ENCODE peak calls at places on chromosomes 12 and 14, in four cellular contexts. T, N, R and F are unnamed samples.

GRCh38 chr14:97408937-97409860 is 612.0 kb downstream of the VRK1 start:
- DNase-seq in N (no peak), T (no peak), R (no peak), F (no peak)

GRCh38 chr12:18422849-18423248 is 161.5 kb downstream of the PIK3C2G start:
- DNase-seq in N (no peak), R (peak), T (no peak), F (no peak)

GRCh38 chr14:77139540-77140342 is 1.9 kb downstream of the ZDHHC22 start:
- DNase-seq in R (no peak), N (peak), T (peak), F (peak)

GRCh38 chr14:72013606-72014129 is 81.4 kb downstream of the RGS6 start:
- DNase-seq in T (no peak), N (no peak), R (no peak), F (no peak)

GRCh38 chr12:103698752-103699540 is 111.9 kb downstream of the STAB2 start:
- DNase-seq in T (no peak), R (peak), N (no peak), F (no peak)

GRCh38 chr14:103540816-103541493 is 12.0 kb downstream of the TRMT61A start:
- DNase-seq in N (no peak), T (no peak), R (no peak), F (no peak)

GRCh38 chr12:62689042-62689839 is 222.6 kb downstream of the MON2 start:
- DNase-seq in R (peak), T (no peak), N (no peak), F (no peak)

GRCh38 chr12:26369588-26369987 is 174.2 kb downstream of the SSPN start:
- DNase-seq in N (peak), T (no peak), R (peak), F (peak)

GRCh38 chr14:91997492-91997891 is 42.4 kb downstream of the TRIP11 start:
- DNase-seq in T (no peak), N (no peak), R (peak), F (no peak)

GRCh38 chr14:93137864-93138263 is 22.1 kb upstream of the ITPK1 start:
- DNase-seq in R (no peak), N (peak), T (peak), F (peak)

GRCh38 chr14:95289323-95290010 is 30.2 kb downstream of the CLMN start:
- DNase-seq in N (no peak), T (no peak), R (no peak), F (no peak)

GRCh38 chr12:105761075-105761474 is 377.7 kb downstream of the NUAK1 start:
- DNase-seq in R (peak), N (no peak), T (no peak), F (no peak)

GRCh38 chr12:78192979-78193378 is 362.3 kb downstream of the NAV3 start:
- DNase-seq in N (no peak), T (no peak), R (peak), F (no peak)

GRCh38 chr14:106201376-106201775 is 675.0 kb downstream of the TMEM121 start:
- DNase-seq in T (no peak), N (no peak), R (no peak), F (no peak)

GRCh38 chr12:55972906-55973597 is 826 bp upstream of the RAB5B start:
- DNase-seq in T (no peak), N (no peak), R (peak), F (no peak)

GRCh38 chr12:115232455-115233156 is 548.6 kb upstream of the TBX3 start:
- DNase-seq in R (peak), N (no peak), T (no peak), F (no peak)

GRCh38 chr12:18394742-18395141 is 133.4 kb downstream of the PIK3C2G start:
- DNase-seq in T (no peak), N (no peak), R (no peak), F (no peak)

GRCh38 chr14:43651896-43652295 is 855.2 kb downstream of the FSCB start:
- DNase-seq in T (no peak), R (no peak), N (no peak), F (no peak)

GRCh38 chr12:31736472-31736871 is 7.7 kb upstream of the AMN1 start:
- DNase-seq in T (no peak), R (peak), N (no peak), F (no peak)

GRCh38 chr14:30620178-30620577 is 1.9 kb upstream of the SCFD1 start:
- DNase-seq in N (no peak), R (peak), T (no peak), F (no peak)

GRCh38 chr14:105930572-105930971 is 404.2 kb downstream of the TMEM121 start:
- DNase-seq in N (no peak), T (no peak), R (no peak), F (no peak)

GRCh38 chr12:88726806-88727722 is 146.8 kb upstream of the KITLG start:
- DNase-seq in N (no peak), R (peak), T (no peak), F (no peak)

GRCh38 chr14:76256545-76256944 is 104.8 kb downstream of the GPATCH2L start:
- DNase-seq in R (no peak), T (no peak), N (no peak), F (no peak)

GRCh38 chr12:55830601-55831406 is 1.4 kb upstream of the DNAJC14 start:
- DNase-seq in N (peak), R (peak), T (peak), F (peak)

GRCh38 chr14:75911883-75912282 is 69.9 kb downstream of the TGFB3 start:
- DNase-seq in T (no peak), N (peak), R (peak), F (peak)

GRCh38 chr14:89214221-89214965 is 202.6 kb downstream of the FOXN3 start:
- DNase-seq in N (peak), T (peak), R (no peak), F (peak)

GRCh38 chr12:109727039-109727723 is 13.6 kb downstream of the FAM222A start:
- DNase-seq in T (peak), R (no peak), N (peak), F (no peak)

GRCh38 chr12:19480459-19480858 is 41.2 kb downstream of the AEBP2 start:
- DNase-seq in R (no peak), T (no peak), N (no peak), F (no peak)

GRCh38 chr12:13097526-13097925 is 5.9 kb downstream of the GSG1 start:
- DNase-seq in R (no peak), T (no peak), N (no peak), F (no peak)

GRCh38 chr14:67240168-67240932 is 885 bp upstream of the PALS1 start:
- DNase-seq in T (peak), R (no peak), N (peak), F (peak)

GRCh38 chr14:100867631-100868315 is 35.7 kb downstream of the RTL1 start:
- DNase-seq in T (no peak), N (no peak), R (no peak), F (no peak)

GRCh38 chr12:308511-308910 is 45.9 kb upstream of the SLC6A13 start:
- DNase-seq in R (no peak), N (no peak), T (no peak), F (no peak)

GRCh38 chr12:6072302-6072752 is 52.1 kb downstream of the VWF start:
- DNase-seq in T (peak), N (no peak), R (peak), F (no peak)

GRCh38 chr12:109085590-109085989 is 7.7 kb downstream of the ALKBH2 start:
- DNase-seq in R (no peak), N (no peak), T (no peak), F (no peak)

GRCh38 chr14:103705158-103705523 is 10.1 kb downstream of the XRCC3 start:
- DNase-seq in N (no peak), T (no peak), R (no peak), F (no peak)

GRCh38 chr12:44497044-44497443 is 379.1 kb downstream of the NELL2 start:
- DNase-seq in T (no peak), R (no peak), N (peak), F (peak)

DNA sequence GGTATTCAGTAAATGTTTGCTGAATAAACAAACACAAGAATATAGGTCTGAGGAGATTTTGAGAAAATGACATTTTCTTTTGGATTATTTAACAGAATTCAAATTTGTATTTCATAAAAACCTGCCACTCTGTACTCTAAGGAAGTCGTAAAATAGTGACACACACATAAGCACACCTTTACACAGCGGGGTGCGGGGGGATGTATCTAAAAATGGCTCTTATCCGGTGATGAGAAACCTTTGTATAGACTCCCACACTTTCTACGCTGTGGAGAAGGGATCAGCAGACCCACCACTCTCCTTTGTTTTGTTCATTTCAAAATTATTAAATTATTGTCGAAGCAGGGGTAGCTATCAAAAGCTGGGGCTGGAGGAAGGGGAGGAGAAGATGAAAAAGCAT is 58.0 kb downstream of the PEBP1 start:
- DNase-seq in T (no peak), R (no peak), N (no peak), F (no peak)
- H2AFZ ChIP-seq in T (no peak), R (no peak), N (no peak), F (no peak)

GRCh38 chr12:25087596-25087995 is 107.4 kb downstream of the DNAI7 start:
- DNase-seq in R (no peak), N (no peak), T (no peak), F (peak)
- H2AFZ ChIP-seq in R (no peak), N (no peak), T (no peak), F (peak)

DNA sequence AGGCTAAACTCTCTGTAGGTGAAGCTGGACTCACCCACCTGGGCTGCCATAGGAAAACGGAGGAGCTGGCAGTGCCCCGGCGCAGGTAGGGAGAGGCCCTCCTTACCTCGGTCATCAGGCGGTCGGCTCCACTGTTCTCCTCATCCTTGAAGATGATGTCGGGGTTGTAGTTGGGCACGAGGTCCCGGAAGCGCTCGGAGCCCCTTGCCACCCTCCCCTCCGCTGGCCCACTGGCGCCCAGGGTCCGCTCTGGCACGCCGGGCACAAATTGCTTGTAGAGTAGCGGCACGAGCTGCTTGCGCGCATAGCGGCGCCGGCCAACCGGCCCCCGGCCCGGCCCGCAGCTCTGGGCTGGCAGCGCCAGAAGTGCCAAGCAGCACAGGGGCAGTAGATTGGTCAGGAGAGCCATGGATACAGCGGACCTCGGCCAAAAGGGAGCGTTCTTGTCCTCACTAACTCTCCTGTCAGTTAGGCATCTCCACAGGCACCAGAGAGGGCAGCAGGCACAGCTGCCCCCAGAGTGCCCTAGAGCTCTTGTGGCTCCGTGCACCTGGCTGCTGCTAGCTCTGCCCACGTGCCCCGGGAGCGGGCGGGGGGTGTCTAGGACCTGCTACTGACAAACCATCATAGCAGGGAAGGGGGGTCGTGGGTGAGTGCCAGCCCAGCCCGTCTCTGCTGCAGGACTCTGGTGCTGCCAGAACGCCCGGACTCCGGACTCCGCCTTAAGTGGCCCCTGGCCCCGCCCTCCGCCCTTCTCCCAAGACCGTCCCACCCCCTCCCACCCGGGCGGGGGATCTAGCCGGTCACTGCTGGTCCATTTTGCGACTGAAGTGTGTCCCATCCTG is at the start of gene DHH:
- DNase-seq in N (peak), T (no peak), R (no peak), F (peak)
- H2AFZ ChIP-seq in N (no peak), T (no peak), R (no peak), F (peak)

DNA sequence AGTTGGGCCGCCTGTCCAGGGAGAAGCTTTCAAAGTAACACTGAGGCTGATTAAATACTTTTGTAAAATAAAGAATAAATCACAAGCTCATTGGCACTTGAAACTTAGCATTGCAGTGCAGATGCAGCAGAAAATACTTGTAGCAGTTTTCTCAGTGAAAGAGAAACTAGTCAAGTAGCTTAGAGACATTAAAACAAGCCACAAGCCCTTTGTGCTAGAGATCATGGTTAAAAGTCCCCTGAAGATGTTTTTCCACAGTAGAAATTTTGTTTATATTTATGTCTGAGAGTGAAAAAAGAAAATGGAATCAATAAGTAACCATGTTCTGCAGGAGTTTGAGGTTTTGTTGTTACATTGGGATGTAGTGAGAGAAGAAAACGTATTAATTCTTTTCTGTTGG is 5.9 kb downstream of the PSEN1 start:
- DNase-seq in N (no peak), R (no peak), T (no peak), F (no peak)
- H2AFZ ChIP-seq in N (no peak), R (no peak), T (no peak), F (no peak)

GRCh38 chr12:39490500-39491276 is 47.8 kb upstream of the KIF21A start:
- DNase-seq in N (no peak), T (no peak), R (peak), F (no peak)
- H2AFZ ChIP-seq in N (no peak), T (no peak), R (no peak), F (no peak)

GRCh38 chr14:73424453-73424852 is 33.9 kb downstream of the NUMB start:
- DNase-seq in R (no peak), N (no peak), T (no peak), F (no peak)
- H2AFZ ChIP-seq in R (no peak), N (no peak), T (no peak), F (no peak)

GRCh38 chr12:94614288-94614721 is 36.1 kb downstream of the TMCC3 start:
- DNase-seq in R (no peak), N (peak), T (no peak), F (peak)

GRCh38 chr12:94617101-94617500 is 33.3 kb downstream of the TMCC3 start:
- DNase-seq in R (no peak), N (no peak), T (no peak), F (no peak)

GRCh38 chr12:94618995-94619695 is 31.2 kb downstream of the TMCC3 start:
- DNase-seq in R (peak), N (no peak), T (no peak), F (no peak)

GRCh38 chr12:94616217-94616729 is 34.1 kb downstream of the TMCC3 start:
- DNase-seq in N (peak), R (no peak), T (no peak), F (peak)

DNA sequence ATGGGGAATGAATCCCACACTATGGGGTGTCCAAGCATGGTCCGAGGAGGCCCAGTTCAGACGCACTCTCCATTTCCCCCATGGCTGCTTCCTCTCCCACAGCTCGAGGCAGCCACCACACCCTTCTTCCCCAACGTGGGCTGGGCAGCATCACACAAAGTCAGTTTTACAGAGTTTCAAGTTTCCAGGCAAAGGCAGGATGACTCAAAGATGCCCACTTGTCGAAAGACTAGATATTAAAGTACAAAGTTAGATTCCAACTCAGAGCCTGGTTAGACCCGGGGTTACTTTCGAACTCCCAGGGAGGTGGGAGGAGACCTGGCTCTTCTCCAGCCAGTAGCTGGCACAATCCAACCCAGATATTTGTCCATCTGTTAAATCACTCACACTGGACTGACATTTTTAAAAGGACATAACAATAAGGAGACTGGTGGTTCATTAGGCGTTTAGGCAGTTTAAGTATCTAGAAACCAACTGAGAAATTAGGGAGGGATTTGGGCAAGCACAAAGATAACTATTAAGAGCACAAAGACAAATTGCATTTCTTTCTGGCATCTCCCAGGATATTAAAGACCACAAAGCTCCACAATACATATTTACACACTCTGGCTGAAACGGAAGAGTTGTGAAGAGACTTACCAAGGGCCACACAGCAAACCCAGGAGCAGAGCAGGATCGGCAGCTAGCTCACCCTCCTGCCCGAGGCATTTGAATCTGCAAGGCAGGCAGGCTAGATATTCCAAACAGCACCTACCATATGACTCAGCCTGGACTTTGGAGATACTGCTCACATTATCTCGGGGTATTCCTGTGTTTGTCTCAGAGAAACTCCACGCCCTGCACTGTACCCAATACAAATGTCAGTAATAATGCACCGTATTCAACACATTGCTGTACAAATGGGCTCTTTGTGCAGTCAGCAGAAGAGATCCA is 34.8 kb downstream of the TMCC3 start:
- DNase-seq in T (peak), R (peak), N (no peak), F (no peak)
- H2AFZ ChIP-seq in T (no peak), R (peak), N (no peak), F (no peak)

DNA sequence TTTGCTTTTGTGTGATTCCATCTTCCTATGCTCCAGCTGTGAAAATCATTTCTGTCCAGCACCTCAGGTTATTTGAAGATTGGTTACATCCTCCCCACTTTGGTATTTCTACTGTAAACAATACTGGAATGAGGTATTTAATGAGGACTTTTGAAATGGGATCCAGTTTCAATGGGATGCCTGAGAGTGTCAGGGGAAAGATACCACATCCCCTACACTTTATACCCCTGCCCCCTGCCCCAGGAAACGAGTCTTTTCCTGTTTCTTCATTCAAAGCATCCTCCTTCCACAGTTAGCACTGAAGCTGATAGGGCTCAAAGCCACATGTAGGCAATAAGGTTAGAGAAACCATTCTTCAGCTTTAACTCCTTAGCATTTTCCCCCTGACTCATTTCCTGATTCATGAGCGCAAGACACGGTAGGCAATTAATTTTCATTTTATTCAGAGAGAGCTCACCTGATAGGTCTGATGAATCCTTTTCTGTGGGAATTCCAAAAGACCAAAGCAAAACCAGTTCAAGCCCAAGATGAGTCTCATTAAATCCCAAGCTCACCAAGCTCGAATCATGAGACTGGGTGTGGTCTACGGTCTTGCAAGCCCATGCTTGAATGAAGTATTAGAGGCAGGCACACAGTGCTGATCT is 143.6 kb upstream of the CRY1 start:
- DNase-seq in T (no peak), N (no peak), R (peak), F (peak)
- H2AFZ ChIP-seq in T (no peak), N (no peak), R (no peak), F (peak)